ENCODE peak calls at places on chromosomes 5 and 9, in four cellular contexts. One of them, this sample, is unnamed.

GRCh38 chr9:94127806-94128205 is 43.5 kb downstream of the PTPDC1 start:
- DNase-seq in AG04449: no peak
- DNase-seq in fibroblast of mammary gland: no peak
- DNase-seq in foreskin keratinocyte: no peak
- DNase-seq in this sample: no peak

GRCh38 chr5:126969548-126969947 is 60.8 kb downstream of the MARCHF3 start:
- DNase-seq in fibroblast of mammary gland: no peak
- DNase-seq in foreskin keratinocyte: no peak
- DNase-seq in AG04449: no peak
- DNase-seq in this sample: no peak

GRCh38 chr5:132488590-132488989 is 2.0 kb downstream of the IRF1 start:
- DNase-seq in foreskin keratinocyte: no peak
- DNase-seq in fibroblast of mammary gland: no peak
- DNase-seq in AG04449: no peak
- DNase-seq in this sample: no peak

GRCh38 chr9:109817846-109818472 is 38.0 kb downstream of the PALM2AKAP2 start:
- DNase-seq in foreskin keratinocyte: peak; percentile 78
- DNase-seq in fibroblast of mammary gland: peak; percentile 97
- DNase-seq in AG04449: peak; percentile 90
- DNase-seq in this sample: peak; percentile 82

GRCh38 chr9:33106372-33106771 is 29.9 kb upstream of the SMU1 start:
- DNase-seq in AG04449: no peak
- DNase-seq in fibroblast of mammary gland: no peak
- DNase-seq in foreskin keratinocyte: no peak
- DNase-seq in this sample: no peak

GRCh38 chr9:127809562-127810377 is 7.1 kb downstream of the FPGS start:
- DNase-seq in AG04449: no peak
- DNase-seq in foreskin keratinocyte: no peak
- DNase-seq in fibroblast of mammary gland: no peak
- DNase-seq in this sample: no peak

GRCh38 chr5:68216737-68217231 is 1.2 kb downstream of the PIK3R1 start:
- DNase-seq in foreskin keratinocyte: no peak
- DNase-seq in AG04449: no peak
- DNase-seq in fibroblast of mammary gland: no peak
- DNase-seq in this sample: no peak

GRCh38 chr5:176619203-176619568 is 9.2 kb upstream of the GPRIN1 start:
- DNase-seq in fibroblast of mammary gland: peak; percentile 82
- DNase-seq in AG04449: no peak
- DNase-seq in foreskin keratinocyte: peak; percentile 35
- DNase-seq in this sample: peak; percentile 41

GRCh38 chr5:137262818-137263217 is 236.3 kb downstream of the SPOCK1 start:
- DNase-seq in fibroblast of mammary gland: no peak
- DNase-seq in foreskin keratinocyte: no peak
- DNase-seq in AG04449: no peak
- DNase-seq in this sample: no peak

GRCh38 chr9:134058716-134059115 is 9.1 kb downstream of the BRD3 start:
- DNase-seq in AG04449: no peak
- DNase-seq in foreskin keratinocyte: no peak
- DNase-seq in fibroblast of mammary gland: peak; percentile 30
- DNase-seq in this sample: no peak

GRCh38 chr5:138180183-138180782 is 1.4 kb downstream of the KIF20A start:
- DNase-seq in foreskin keratinocyte: peak; percentile 39
- DNase-seq in AG04449: peak; percentile 3
- DNase-seq in fibroblast of mammary gland: peak; percentile 70
- DNase-seq in this sample: no peak

GRCh38 chr5:124639095-124639665 is 107.3 kb downstream of the ZNF608 start:
- DNase-seq in AG04449: no peak
- DNase-seq in fibroblast of mammary gland: no peak
- DNase-seq in foreskin keratinocyte: no peak
- DNase-seq in this sample: no peak

GRCh38 chr5:128645582-128645981 is 107.5 kb upstream of the FBN2 start:
- DNase-seq in fibroblast of mammary gland: peak; percentile 53
- DNase-seq in foreskin keratinocyte: no peak
- DNase-seq in AG04449: no peak
- DNase-seq in this sample: no peak

GRCh38 chr9:87554976-87555375 is 57.3 kb downstream of the DAPK1 start:
- DNase-seq in fibroblast of mammary gland: no peak
- DNase-seq in AG04449: no peak
- DNase-seq in foreskin keratinocyte: no peak
- DNase-seq in this sample: no peak

GRCh38 chr5:179804599-179804947 is 2.1 kb downstream of the MGAT4B start:
- DNase-seq in fibroblast of mammary gland: no peak
- DNase-seq in foreskin keratinocyte: no peak
- DNase-seq in AG04449: no peak
- DNase-seq in this sample: no peak

GRCh38 chr9:95044731-95045508 is 272.6 kb downstream of the FANCC start:
- DNase-seq in fibroblast of mammary gland: no peak
- DNase-seq in AG04449: no peak
- DNase-seq in foreskin keratinocyte: no peak
- DNase-seq in this sample: no peak

GRCh38 chr9:26310294-26310693 is 582.3 kb downstream of the CAAP1 start:
- DNase-seq in foreskin keratinocyte: no peak
- DNase-seq in fibroblast of mammary gland: peak; percentile 74
- DNase-seq in AG04449: no peak
- DNase-seq in this sample: no peak

GRCh38 chr5:160175438-160176218 is 53.7 kb upstream of the FABP6 start:
- DNase-seq in fibroblast of mammary gland: peak; percentile 27
- DNase-seq in foreskin keratinocyte: no peak
- DNase-seq in AG04449: no peak
- DNase-seq in this sample: no peak

GRCh38 chr9:97412628-97413382 is 909 bp downstream of the TDRD7 start:
- DNase-seq in fibroblast of mammary gland: no peak
- DNase-seq in AG04449: no peak
- DNase-seq in foreskin keratinocyte: no peak
- DNase-seq in this sample: no peak

GRCh38 chr9:16450578-16450977 is 419.9 kb downstream of the BNC2 start:
- DNase-seq in AG04449: no peak
- DNase-seq in foreskin keratinocyte: no peak
- DNase-seq in fibroblast of mammary gland: no peak
- DNase-seq in this sample: no peak

GRCh38 chr9:79667716-79668458 is 96.1 kb downstream of the TLE4 start:
- DNase-seq in fibroblast of mammary gland: no peak
- DNase-seq in foreskin keratinocyte: no peak
- DNase-seq in AG04449: no peak
- DNase-seq in this sample: no peak

GRCh38 chr5:62143268-62144229 is 162.5 kb upstream of the KIF2A start:
- DNase-seq in foreskin keratinocyte: no peak
- DNase-seq in AG04449: no peak
- DNase-seq in fibroblast of mammary gland: peak; percentile 41
- DNase-seq in this sample: no peak

GRCh38 chr9:106869028-106869427 is 6.1 kb downstream of the ZNF462 start:
- DNase-seq in fibroblast of mammary gland: peak; percentile 72
- DNase-seq in foreskin keratinocyte: no peak
- DNase-seq in AG04449: no peak
- DNase-seq in this sample: no peak

GRCh38 chr9:103530934-103531333 is 535.8 kb downstream of the CYLC2 start:
- DNase-seq in AG04449: no peak
- DNase-seq in foreskin keratinocyte: no peak
- DNase-seq in fibroblast of mammary gland: no peak
- DNase-seq in this sample: no peak

GRCh38 chr5:6962256-6962655 is 249.0 kb downstream of the TENT4A start:
- DNase-seq in foreskin keratinocyte: no peak
- DNase-seq in fibroblast of mammary gland: no peak
- DNase-seq in AG04449: no peak
- DNase-seq in this sample: no peak

GRCh38 chr5:59766394-59766793 is 127.1 kb downstream of the PDE4D start:
- DNase-seq in foreskin keratinocyte: no peak
- DNase-seq in AG04449: no peak
- DNase-seq in fibroblast of mammary gland: no peak
- DNase-seq in this sample: no peak

GRCh38 chr5:59769041-59769360 is 124.5 kb downstream of the PDE4D start:
- DNase-seq in foreskin keratinocyte: no peak
- DNase-seq in AG04449: no peak
- DNase-seq in fibroblast of mammary gland: peak; percentile 63
- DNase-seq in this sample: no peak

GRCh38 chr5:59767753-59768159 is 125.8 kb downstream of the PDE4D start:
- DNase-seq in fibroblast of mammary gland: no peak
- DNase-seq in AG04449: no peak
- DNase-seq in foreskin keratinocyte: no peak
- DNase-seq in this sample: no peak

GRCh38 chr5:59769832-59770231 is 123.7 kb downstream of the PDE4D start:
- DNase-seq in AG04449: no peak
- DNase-seq in fibroblast of mammary gland: peak; percentile 37
- DNase-seq in foreskin keratinocyte: no peak
- DNase-seq in this sample: no peak

DNA sequence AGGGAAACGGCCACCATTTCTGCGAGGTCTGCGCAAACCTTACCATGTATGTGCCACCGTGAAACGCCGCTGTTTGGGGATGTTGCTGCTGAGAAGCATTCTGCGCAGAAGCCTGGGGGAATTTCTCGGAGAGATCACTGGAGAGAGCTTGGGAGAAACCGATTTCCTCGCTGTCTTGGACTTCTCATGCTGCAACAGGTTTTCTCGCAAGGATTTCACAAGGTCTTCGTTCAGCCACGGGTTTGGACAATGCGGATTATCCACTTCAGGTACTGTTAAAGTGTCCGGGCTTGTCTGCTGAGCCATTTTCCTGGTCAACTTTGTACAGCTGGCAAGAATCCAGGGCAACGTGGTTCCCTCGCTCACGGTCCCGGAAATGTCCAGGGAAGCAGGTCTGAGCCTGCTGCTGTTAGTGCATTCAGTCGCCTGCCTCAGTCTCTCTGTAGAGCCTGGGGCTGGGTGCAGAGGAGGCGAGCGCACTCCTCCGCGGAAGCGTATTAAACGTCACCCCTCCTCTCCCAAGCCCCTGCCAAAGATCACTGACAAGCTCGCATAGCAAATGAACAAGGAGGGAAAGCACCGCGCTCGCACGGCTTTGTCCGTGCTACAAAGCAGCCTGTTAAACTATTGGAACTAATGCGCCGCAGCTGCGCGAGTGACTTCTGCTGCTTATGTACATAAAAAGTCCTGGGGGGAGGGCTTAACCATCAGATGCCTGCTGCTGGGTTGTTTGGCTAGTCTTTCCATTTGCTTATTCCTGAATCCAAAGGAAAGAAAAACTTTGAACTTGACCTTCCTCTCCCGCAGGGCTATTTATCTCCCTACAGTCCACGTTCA is 125.1 kb downstream of the PDE4D start:
- DNase-seq in foreskin keratinocyte: peak; percentile 92
- DNase-seq in AG04449: no peak
- DNase-seq in fibroblast of mammary gland: peak; percentile 64
- DNase-seq in this sample: no peak
- TF ChIP-seq CTCF in foreskin keratinocyte: no peak
- TF ChIP-seq CTCF in AG04449: no peak
- TF ChIP-seq CTCF in fibroblast of mammary gland: no peak
- TF ChIP-seq CTCF in this sample: no peak

GRCh38 chr5:154771383-154771901 is 16.3 kb downstream of the LARP1 start:
- DNase-seq in AG04449: peak; percentile 77
- DNase-seq in fibroblast of mammary gland: peak; percentile 87
- DNase-seq in foreskin keratinocyte: no peak
- DNase-seq in this sample: peak; percentile 66
- TF ChIP-seq CTCF in AG04449: peak; percentile 8
- TF ChIP-seq CTCF in fibroblast of mammary gland: no peak
- TF ChIP-seq CTCF in foreskin keratinocyte: no peak
- TF ChIP-seq CTCF in this sample: peak; percentile 10

GRCh38 chr9:112831969-112832368 is 58.7 kb downstream of the SLC46A2 start:
- DNase-seq in AG04449: no peak
- DNase-seq in fibroblast of mammary gland: no peak
- DNase-seq in foreskin keratinocyte: no peak
- DNase-seq in this sample: no peak
- TF ChIP-seq CTCF in AG04449: no peak
- TF ChIP-seq CTCF in fibroblast of mammary gland: no peak
- TF ChIP-seq CTCF in foreskin keratinocyte: peak; percentile 5
- TF ChIP-seq CTCF in this sample: no peak

GRCh38 chr5:101012880-101013279 is 109.8 kb upstream of the ST8SIA4 start:
- DNase-seq in AG04449: no peak
- DNase-seq in fibroblast of mammary gland: no peak
- DNase-seq in foreskin keratinocyte: no peak
- DNase-seq in this sample: no peak
- TF ChIP-seq CTCF in AG04449: no peak
- TF ChIP-seq CTCF in fibroblast of mammary gland: no peak
- TF ChIP-seq CTCF in foreskin keratinocyte: peak; percentile 43
- TF ChIP-seq CTCF in this sample: no peak

DNA sequence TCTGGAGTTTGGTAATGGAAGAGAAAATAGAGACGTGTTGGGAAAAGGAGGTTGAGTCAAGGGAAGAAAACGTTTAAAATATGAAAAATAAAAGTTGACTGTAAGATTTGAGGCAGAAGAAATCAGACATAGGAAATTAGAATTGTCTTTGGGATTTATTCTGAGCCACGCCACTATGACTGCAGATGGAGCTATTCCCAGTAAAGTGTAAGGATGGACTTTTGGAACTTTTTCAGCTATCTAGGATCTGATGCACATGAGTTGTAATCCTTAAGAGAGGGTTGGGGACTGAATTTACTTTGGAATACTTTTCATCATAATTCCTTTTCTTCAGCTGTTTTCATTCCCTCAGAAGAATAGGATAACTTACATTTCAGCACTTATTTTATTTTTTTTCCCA is 336.7 kb downstream of the FAM170A start:
- DNase-seq in fibroblast of mammary gland: peak; percentile 46
- DNase-seq in AG04449: no peak
- DNase-seq in foreskin keratinocyte: no peak
- DNase-seq in this sample: no peak
- TF ChIP-seq CTCF in fibroblast of mammary gland: peak; percentile 46
- TF ChIP-seq CTCF in AG04449: no peak
- TF ChIP-seq CTCF in foreskin keratinocyte: no peak
- TF ChIP-seq CTCF in this sample: peak; percentile 17

This sample was measured in AG09319.